ENCODE peak calls at places on chromosomes 16 and 17, in six cellular contexts. A, S, T, O, L and C are unnamed samples.

GRCh38 chr17:19243838-19244237 is 6.7 kb downstream of the EPN2 start:
- DNase-seq in L (no peak), A (no peak), O (no peak), S (no peak), T (no peak), C (no peak)

GRCh38 chr17:12928736-12929135 is 89.1 kb downstream of the ELAC2 start:
- DNase-seq in A (no peak), T (no peak), S (no peak), L (no peak), O (no peak), C (no peak)

GRCh38 chr17:60599620-60600489 is at the start of gene PPM1D:
- DNase-seq in L (peak; percentile 99), O (peak; percentile 100), S (peak; percentile 99), A (peak; percentile 81), T (peak; percentile 99), C (peak; percentile 99)

GRCh38 chr16:19830902-19831555 is 53.6 kb downstream of the GPRC5B start:
- DNase-seq in S (no peak), T (no peak), A (no peak), O (no peak), L (no peak), C (no peak)

GRCh38 chr17:63999680-64000531 is 1.8 kb downstream of the PRR29 start:
- DNase-seq in T (no peak), O (no peak), A (no peak), S (no peak), L (no peak), C (peak; percentile 75)

GRCh38 chr17:10741416-10742140 is 11.8 kb upstream of the TMEM220 start:
- DNase-seq in O (peak; percentile 25), L (no peak), A (no peak), T (no peak), S (no peak), C (no peak)

GRCh38 chr16:57676624-57677085 is 8.5 kb downstream of the ADGRG3 start:
- DNase-seq in O (no peak), A (no peak), L (no peak), S (no peak), T (no peak), C (no peak)

GRCh38 chr16:59385953-59386352 is 651.8 kb upstream of the GOT2 start:
- DNase-seq in L (no peak), A (no peak), T (no peak), O (no peak), S (no peak), C (no peak)

GRCh38 chr17:78111727-78112507 is 16.6 kb downstream of the TMC6 start:
- DNase-seq in A (no peak), S (no peak), O (no peak), L (no peak), T (no peak), C (peak; percentile 81)

GRCh38 chr16:24834459-24835335 is 11.1 kb upstream of the SLC5A11 start:
- DNase-seq in L (peak; percentile 83), S (peak; percentile 18), T (peak; percentile 55), O (peak; percentile 60), A (peak; percentile 10), C (no peak)

DNA sequence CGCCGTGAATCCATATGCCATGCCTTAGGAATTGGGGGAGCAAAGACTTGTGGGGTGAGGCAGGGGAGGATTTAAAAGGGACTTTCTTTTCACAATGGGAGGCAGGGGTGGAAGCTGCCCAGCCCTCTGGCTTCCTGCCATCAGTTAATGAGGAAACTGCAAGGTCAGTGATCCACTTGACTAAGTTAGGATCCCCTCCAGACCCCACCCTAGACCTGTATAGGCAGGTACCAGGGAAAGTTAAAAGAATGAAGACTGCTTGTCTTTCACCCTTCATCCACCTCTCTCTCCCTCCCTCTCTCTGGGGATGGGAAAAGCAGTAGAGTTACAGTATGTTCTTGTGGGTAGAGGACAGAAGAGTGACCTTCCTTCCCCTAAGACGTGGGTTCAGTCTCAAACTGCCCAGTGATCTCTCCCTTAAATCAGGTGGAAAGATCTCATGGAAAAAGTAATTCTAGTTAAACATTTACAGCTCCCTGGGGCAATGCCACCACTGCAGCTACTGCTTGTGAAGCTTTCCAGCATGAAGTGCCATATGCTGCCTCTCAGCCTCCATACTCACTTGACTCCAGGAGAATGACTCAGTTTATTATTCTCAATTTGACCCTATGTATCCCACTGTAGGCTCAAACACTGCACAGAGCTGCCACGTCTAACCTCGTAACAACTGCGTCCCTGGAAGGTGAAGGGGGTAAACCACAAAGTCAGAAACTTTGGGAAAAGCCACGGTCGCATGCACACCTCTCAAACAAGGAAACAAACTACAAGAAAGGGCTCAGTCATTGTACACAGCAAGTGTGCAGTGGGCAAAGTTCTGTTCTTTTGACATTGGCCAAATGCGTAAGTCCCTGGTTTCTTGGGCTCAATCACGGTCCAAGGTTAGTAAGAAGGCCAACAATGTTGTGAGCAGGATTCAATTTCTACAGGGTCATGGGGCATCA is 1.2 kb downstream of the COA3 start:
- DNase-seq in A (no peak), T (no peak), O (peak; percentile 56), L (peak; percentile 71), S (no peak), C (no peak)
- TF ChIP-seq POLR2AphosphoS5 in A (no peak), T (no peak), O (peak; percentile 88), L (peak; percentile 95), S (no peak), C (no peak)

DNA sequence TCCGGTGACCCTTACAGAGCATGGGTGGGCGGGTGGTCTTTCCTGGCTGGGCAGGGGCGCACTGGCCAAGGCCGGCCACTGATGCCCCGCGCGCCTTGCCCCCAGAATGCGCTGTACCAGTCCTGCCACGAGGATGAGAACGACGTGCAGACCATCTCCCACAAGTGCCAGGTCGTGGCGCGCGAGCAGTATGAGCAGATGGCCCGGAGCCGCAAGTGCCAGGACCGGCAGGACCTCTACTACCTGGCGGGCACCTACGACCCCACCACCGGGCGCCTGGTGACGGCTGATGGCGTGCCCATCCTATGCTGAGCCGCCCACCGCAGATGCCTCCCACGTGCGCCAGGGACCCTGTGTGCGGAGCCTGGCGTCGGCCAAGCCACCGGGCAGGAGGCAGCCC is 49.1 kb downstream of the ACTG1 start:
- DNase-seq in L (no peak), O (no peak), T (no peak), S (no peak), A (no peak), C (no peak)
- TF ChIP-seq POLR2AphosphoS5 in L (no peak), O (no peak), T (no peak), S (no peak), A (no peak), C (no peak)

GRCh38 chr17:21474815-21475214 is 98.7 kb downstream of the KCNJ12 start:
- DNase-seq in A (no peak), T (peak; percentile 40), S (no peak), O (no peak), L (no peak), C (no peak)
- TF ChIP-seq POLR2AphosphoS5 in A (no peak), T (no peak), S (no peak), O (no peak), L (no peak), C (no peak)

GRCh38 chr17:49050611-49051010 is 53.4 kb downstream of the IGF2BP1 start:
- DNase-seq in A (no peak), T (no peak), L (no peak), O (no peak), S (no peak), C (no peak)
- TF ChIP-seq POLR2AphosphoS5 in A (no peak), T (no peak), L (no peak), O (no peak), S (no peak), C (no peak)

DNA sequence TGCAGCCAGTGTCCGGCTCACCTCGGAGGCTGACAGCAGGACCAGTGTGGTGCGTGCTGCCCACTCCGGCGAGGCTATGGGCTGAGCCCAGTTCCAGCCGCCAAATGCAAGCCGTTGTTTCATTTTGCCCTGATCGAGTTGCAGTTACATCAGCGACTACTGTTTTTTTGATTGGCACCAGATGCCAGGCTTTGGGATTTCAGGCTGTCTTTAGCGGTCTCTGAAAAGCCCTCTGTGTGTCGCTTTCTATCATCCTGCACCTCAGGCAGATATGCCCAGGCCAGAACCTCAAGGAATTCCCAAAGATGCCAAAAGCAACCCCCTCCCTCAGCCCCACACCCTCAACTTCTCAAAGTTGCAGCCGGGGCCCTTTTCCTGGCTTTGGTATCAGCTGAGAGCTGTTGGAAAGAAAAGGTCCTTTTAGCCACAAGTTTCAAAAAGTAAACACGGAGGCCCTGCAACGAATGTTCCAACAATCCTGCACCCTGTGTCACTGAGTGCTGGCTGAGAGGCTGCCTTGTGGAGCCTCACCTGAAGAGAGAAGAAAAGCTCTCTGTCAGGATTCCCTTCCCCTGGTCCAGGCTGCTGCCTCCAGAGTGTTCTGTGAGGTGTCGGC is 58.9 kb downstream of the WWP2 start:
- DNase-seq in O (peak; percentile 51), S (no peak), T (no peak), L (no peak), A (no peak), C (no peak)
- TF ChIP-seq POLR2AphosphoS5 in O (no peak), S (no peak), T (no peak), L (no peak), A (no peak), C (no peak)

GRCh38 chr16:85674418-85674755 is 14.4 kb downstream of the GINS2 start:
- DNase-seq in T (no peak), L (no peak), O (no peak), S (no peak), A (no peak), C (no peak)
- TF ChIP-seq POLR2AphosphoS5 in T (no peak), L (no peak), O (no peak), S (no peak), A (no peak), C (no peak)

DNA sequence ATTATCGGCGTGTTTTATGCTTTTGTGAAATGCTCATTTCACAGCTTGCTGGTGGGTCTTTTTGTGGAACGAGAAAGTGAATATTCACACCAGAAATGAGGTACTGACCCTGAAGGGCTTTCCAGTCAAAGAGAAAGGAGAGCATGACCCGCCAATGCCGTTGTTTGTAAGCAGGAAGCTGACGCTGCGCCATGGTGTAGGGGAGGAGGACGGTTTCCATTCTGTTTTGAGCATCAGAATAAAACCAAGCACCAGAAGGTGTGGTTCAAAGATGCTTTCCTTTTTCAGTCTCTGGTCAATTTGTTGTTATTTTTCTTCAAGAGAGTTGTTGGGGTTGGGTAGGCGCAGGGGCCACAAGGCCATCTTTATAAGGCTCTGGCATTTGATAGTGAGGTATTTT is 669.3 kb downstream of the WWOX start:
- DNase-seq in A (no peak), O (no peak), S (no peak), T (no peak), L (no peak), C (no peak)
- TF ChIP-seq POLR2AphosphoS5 in A (no peak), O (no peak), S (no peak), T (no peak), L (no peak), C (no peak)

GRCh38 chr17:48215583-48216139 is 108.1 kb downstream of the SNX11 start:
- DNase-seq in O (no peak), T (peak; percentile 47), S (peak; percentile 71), A (no peak), L (peak; percentile 11), C (no peak)
- TF ChIP-seq POLR2AphosphoS5 in O (no peak), T (no peak), S (no peak), A (no peak), L (no peak), C (no peak)